ENCODE peak calls at places on chromosome 22, in eight cellular contexts. G is CD8-positive, alpha-beta T cell; E is AG04450; T is SK-N-DZ; J is A172; W is cerebellar cortex; D is stimulated activated CD4-positive, alpha-beta T cell treated with anti-CD3 and anti-CD28 coated beads, Interleukin-1b, Interleukin-23, amount 100 ng/mL, for 24 hours; I is activated gamma-delta T cell treated with Interleukin-2 at 50 U/mL for 16 hours. A is an unnamed sample.

GRCh38 chr22:17562906-17563870 is at the start of gene SLC25A18:
- DNase-seq in G (no peak), E (no peak), T (peak; percentile 40), J (no peak), W (peak; percentile 26), D (no peak), I (no peak), A (no peak)

GRCh38 chr22:28430656-28431055 is 249.0 kb downstream of the TTC28 start:
- DNase-seq in G (no peak), E (no peak), T (no peak), J (no peak), W (no peak), D (no peak), I (no peak), A (no peak)

GRCh38 chr22:40595497-40596234 is 40.9 kb downstream of the MRTFA start:
- DNase-seq in G (no peak), E (no peak), T (no peak), J (no peak), W (no peak), D (no peak), I (no peak), A (no peak)

GRCh38 chr22:20435436-20436308 is 2.0 kb downstream of the SCARF2 start:
- DNase-seq in G (no peak), E (no peak), T (no peak), J (no peak), W (no peak), D (no peak), I (no peak), A (no peak)

GRCh38 chr22:23177197-23177596 is 3.1 kb upstream of the BCR start:
- DNase-seq in G (no peak), E (no peak), T (no peak), J (no peak), W (no peak), D (no peak), I (no peak), A (no peak)

GRCh38 chr22:32476286-32476685 is 1.7 kb downstream of the FBXO7 start:
- DNase-seq in G (no peak), E (no peak), T (no peak), J (no peak), W (no peak), D (no peak), I (no peak), A (no peak)

GRCh38 chr22:44351685-44352377 is 39.1 kb upstream of the SHISAL1 start:
- DNase-seq in G (no peak), E (peak; percentile 86), T (no peak), J (peak; percentile 82), W (peak; percentile 85), D (peak; percentile 17), I (no peak), A (peak; percentile 94)

GRCh38 chr22:46150615-46151423 is 493 bp downstream of the PPARA start:
- DNase-seq in G (peak; percentile 23), E (no peak), T (no peak), J (no peak), W (no peak), D (peak; percentile 41), I (peak; percentile 44), A (no peak)

GRCh38 chr22:22593250-22593649 is 34.2 kb upstream of the PRAME start:
- DNase-seq in G (no peak), E (no peak), T (no peak), J (no peak), W (no peak), D (no peak), I (no peak), A (no peak)

GRCh38 chr22:45298934-45299505 is 10.7 kb upstream of the FAM118A start:
- DNase-seq in G (no peak), E (no peak), T (no peak), J (no peak), W (no peak), D (no peak), I (no peak), A (no peak)

GRCh38 chr22:25494774-25495173 is 69.7 kb upstream of the GRK3 start:
- DNase-seq in G (no peak), E (no peak), T (no peak), J (no peak), W (no peak), D (no peak), I (no peak), A (no peak)

GRCh38 chr22:17964153-17964552 is 60.2 kb downstream of the MICAL3 start:
- DNase-seq in G (no peak), E (no peak), T (no peak), J (no peak), W (no peak), D (no peak), I (no peak), A (peak; percentile 22)

GRCh38 chr22:43993072-43993760 is 30.9 kb upstream of the PARVB start:
- DNase-seq in G (peak; percentile 33), E (peak; percentile 30), T (peak; percentile 56), J (peak; percentile 13), W (peak; percentile 67), D (peak; percentile 25), I (peak; percentile 61), A (peak; percentile 76)

GRCh38 chr22:19035474-19036228 is 86.6 kb downstream of the DGCR2 start:
- DNase-seq in G (no peak), E (no peak), T (peak; percentile 26), J (no peak), W (peak; percentile 29), D (no peak), I (no peak), A (no peak)

GRCh38 chr22:46071451-46072029 is 78.8 kb upstream of the PPARA start:
- DNase-seq in G (no peak), E (peak; percentile 79), T (no peak), J (peak; percentile 59), W (no peak), D (peak; percentile 60), I (peak; percentile 38), A (peak; percentile 80)

GRCh38 chr22:22110548-22111266 is 128.1 kb upstream of the TOP3B start:
- DNase-seq in G (no peak), E (peak; percentile 26), T (peak; percentile 13), J (peak; percentile 91), W (peak; percentile 55), D (peak; percentile 5), I (peak; percentile 29), A (peak; percentile 77)

GRCh38 chr22:20569059-20570058 is 61.9 kb downstream of the MED15 start:
- DNase-seq in G (peak; percentile 73), E (peak; percentile 94), T (no peak), J (peak; percentile 89), W (no peak), D (peak; percentile 50), I (peak; percentile 89), A (peak; percentile 97)

GRCh38 chr22:39479254-39479653 is 22.4 kb downstream of the MGAT3 start:
- DNase-seq in G (no peak), E (no peak), T (no peak), J (no peak), W (no peak), D (no peak), I (no peak), A (no peak)

GRCh38 chr22:41565403-41566054 is 4.7 kb downstream of the CSDC2 start:
- DNase-seq in G (no peak), E (peak; percentile 56), T (peak; percentile 34), J (peak; percentile 91), W (peak; percentile 84), D (no peak), I (no peak), A (peak; percentile 88)

GRCh38 chr22:33867118-33867863 is 53.0 kb downstream of the LARGE1 start:
- DNase-seq in G (no peak), E (no peak), T (no peak), J (peak; percentile 19), W (no peak), D (no peak), I (no peak), A (peak; percentile 52)

GRCh38 chr22:30056015-30056414 is 24.2 kb upstream of the HORMAD2 start:
- DNase-seq in G (no peak), E (no peak), T (no peak), J (no peak), W (no peak), D (no peak), I (no peak), A (peak; percentile 22)

GRCh38 chr22:29112680-29113079 is 39.8 kb downstream of the KREMEN1 start:
- DNase-seq in G (no peak), E (no peak), T (no peak), J (no peak), W (no peak), D (no peak), I (no peak), A (peak; percentile 33)

GRCh38 chr22:37904572-37905533 is 1.2 kb upstream of the MICALL1 start:
- DNase-seq in G (no peak), E (peak; percentile 95), T (peak; percentile 44), J (peak; percentile 93), W (peak; percentile 88), D (peak; percentile 11), I (no peak), A (peak; percentile 97)

GRCh38 chr22:32684822-32685187 is 116.7 kb upstream of the TIMP3 start:
- DNase-seq in G (no peak), E (no peak), T (no peak), J (peak; percentile 59), W (no peak), D (no peak), I (no peak), A (no peak)

GRCh38 chr22:41992496-41992895 is 6.1 kb upstream of the WBP2NL start:
- DNase-seq in G (no peak), E (no peak), T (no peak), J (no peak), W (no peak), D (no peak), I (no peak), A (no peak)

GRCh38 chr22:48569476-48570233 is 1258.0 kb downstream of the BRD1 start:
- DNase-seq in G (no peak), E (no peak), T (no peak), J (no peak), W (no peak), D (no peak), I (no peak), A (no peak)

GRCh38 chr22:23055448-23056179 is 14.7 kb upstream of the GNAZ start:
- DNase-seq in G (no peak), E (no peak), T (no peak), J (no peak), W (no peak), D (no peak), I (no peak), A (no peak)

GRCh38 chr22:26245001-26245400 is 75.7 kb downstream of the SEZ6L start:
- DNase-seq in G (no peak), E (no peak), T (no peak), J (no peak), W (peak; percentile 57), D (no peak), I (no peak), A (no peak)

A was measured in AG08395.